ENCODE peak calls at places on chromosomes 13 and 19, in four cellular contexts. One of them, this sample, is unnamed.

GRCh38 chr19:797528-798414 is 519 bp downstream of the PTBP1 start:
- DNase-seq in stomach: peak
- DNase-seq in NCI-H748 treated with DMSO at 0.1 percent for 48 hours: peak
- DNase-seq in effector CD4-positive, alpha-beta T cell: peak
- DNase-seq in this sample: peak

GRCh38 chr13:88223958-88224357 is 552.8 kb downstream of the SLITRK5 start:
- DNase-seq in stomach: no peak
- DNase-seq in NCI-H748 treated with DMSO at 0.1 percent for 48 hours: no peak
- DNase-seq in effector CD4-positive, alpha-beta T cell: no peak
- DNase-seq in this sample: no peak

GRCh38 chr13:20411638-20412342 is 113.9 kb downstream of the CRYL1 start:
- DNase-seq in stomach: no peak
- DNase-seq in NCI-H748 treated with DMSO at 0.1 percent for 48 hours: no peak
- DNase-seq in effector CD4-positive, alpha-beta T cell: no peak
- DNase-seq in this sample: no peak

GRCh38 chr19:11404588-11405258 is 14.4 kb downstream of the RGL3 start:
- DNase-seq in stomach: no peak
- DNase-seq in NCI-H748 treated with DMSO at 0.1 percent for 48 hours: no peak
- DNase-seq in effector CD4-positive, alpha-beta T cell: no peak
- DNase-seq in this sample: no peak

GRCh38 chr19:53511933-53512374 is 26.0 kb upstream of the ZNF331 start:
- DNase-seq in stomach: peak
- DNase-seq in NCI-H748 treated with DMSO at 0.1 percent for 48 hours: peak
- DNase-seq in effector CD4-positive, alpha-beta T cell: peak
- DNase-seq in this sample: peak

GRCh38 chr13:26867451-26868067 is 107.0 kb upstream of the GPR12 start:
- DNase-seq in stomach: no peak
- DNase-seq in NCI-H748 treated with DMSO at 0.1 percent for 48 hours: no peak
- DNase-seq in effector CD4-positive, alpha-beta T cell: no peak
- DNase-seq in this sample: no peak

GRCh38 chr13:76000131-76000530 is 364.0 kb downstream of the LMO7 start:
- DNase-seq in stomach: no peak
- DNase-seq in NCI-H748 treated with DMSO at 0.1 percent for 48 hours: peak
- DNase-seq in effector CD4-positive, alpha-beta T cell: no peak
- DNase-seq in this sample: no peak

GRCh38 chr19:18339703-18340102 is 695 bp upstream of the PGPEP1 start:
- DNase-seq in stomach: no peak
- DNase-seq in NCI-H748 treated with DMSO at 0.1 percent for 48 hours: no peak
- DNase-seq in effector CD4-positive, alpha-beta T cell: no peak
- DNase-seq in this sample: no peak

GRCh38 chr19:35123573-35123972 is 8.0 kb downstream of the FXYD3 start:
- DNase-seq in stomach: peak
- DNase-seq in NCI-H748 treated with DMSO at 0.1 percent for 48 hours: no peak
- DNase-seq in effector CD4-positive, alpha-beta T cell: no peak
- DNase-seq in this sample: no peak

GRCh38 chr13:51814071-51814470 is 10.1 kb upstream of the DHRS12 start:
- DNase-seq in stomach: no peak
- DNase-seq in NCI-H748 treated with DMSO at 0.1 percent for 48 hours: no peak
- DNase-seq in effector CD4-positive, alpha-beta T cell: no peak
- DNase-seq in this sample: no peak

GRCh38 chr13:21005193-21005592 is 56.2 kb downstream of the LATS2 start:
- DNase-seq in stomach: no peak
- DNase-seq in NCI-H748 treated with DMSO at 0.1 percent for 48 hours: no peak
- DNase-seq in effector CD4-positive, alpha-beta T cell: no peak
- DNase-seq in this sample: no peak

GRCh38 chr19:17743874-17744273 is 7.4 kb upstream of the FCHO1 start:
- DNase-seq in stomach: no peak
- DNase-seq in NCI-H748 treated with DMSO at 0.1 percent for 48 hours: no peak
- DNase-seq in effector CD4-positive, alpha-beta T cell: no peak
- DNase-seq in this sample: no peak

This sample was measured in GM04504.